ENCODE peak calls at places on chromosomes 5 and 9, in five cellular contexts. S is sigmoid colon, P is right lobe of liver, R is left ventricle myocardium inferior, N is fibroblast of villous mesenchyme. C is an unnamed sample.

GRCh38 chr9:98255064-98255577 is 328 bp downstream of the TBC1D2 start:
- DNase-seq in P (no peak), N (peak; percentile 62), R (no peak), S (peak; percentile 67), C (peak; percentile 62)

GRCh38 chr9:114489928-114490327 is 15.3 kb downstream of the WHRN start:
- DNase-seq in N (no peak), R (no peak), S (no peak), P (no peak), C (no peak)

GRCh38 chr9:116002624-116003023 is 151.0 kb upstream of the PAPPA start:
- DNase-seq in P (peak; percentile 43), R (no peak), N (peak; percentile 57), S (no peak), C (no peak)

GRCh38 chr5:170625221-170626165 is 121.7 kb downstream of the KCNIP1 start:
- DNase-seq in N (no peak), S (peak; percentile 34), P (no peak), R (no peak), C (no peak)

GRCh38 chr9:97633859-97634485 is 351 bp downstream of the NCBP1 start:
- DNase-seq in S (no peak), P (no peak), N (peak; percentile 23), R (no peak), C (no peak)

GRCh38 chr5:56552612-56553268 is 262.6 kb upstream of the MAP3K1 start:
- DNase-seq in S (no peak), N (no peak), R (no peak), P (no peak), C (no peak)

GRCh38 chr5:164302533-164303235 is 797.3 kb downstream of the MAT2B start:
- DNase-seq in P (no peak), N (no peak), R (no peak), S (no peak), C (no peak)

GRCh38 chr5:134143964-134144941 is 29.8 kb downstream of the TCF7 start:
- DNase-seq in R (no peak), S (peak; percentile 32), N (no peak), P (no peak), C (no peak)

GRCh38 chr5:59218424-59219045 is 635.7 kb downstream of the RAB3C start:
- DNase-seq in R (no peak), S (no peak), P (no peak), N (no peak), C (no peak)

GRCh38 chr5:169301386-169301930 is 519 bp upstream of the SLIT3 start:
- DNase-seq in P (no peak), R (no peak), S (no peak), N (no peak), C (no peak)
- H3K4me3 ChIP-seq in P (no peak overlapping the region), R (peak overlapping the region; percentile 68), S (peak overlapping the region; percentile 42), N (peak overlapping the region; percentile 23), C (no peak overlapping the region)

GRCh38 chr5:65867509-65868195 is 58.7 kb upstream of the ERBIN start:
- DNase-seq in N (peak; percentile 40), S (no peak), R (no peak), P (no peak), C (no peak)
- H3K4me3 ChIP-seq in N (no peak overlapping the region), S (no peak overlapping the region), R (peak overlapping the region; percentile 22), P (no peak overlapping the region), C (no peak overlapping the region)

GRCh38 chr9:6080154-6080716 is 64.8 kb upstream of the RANBP6 start:
- DNase-seq in P (peak; percentile 87), S (peak; percentile 93), N (peak; percentile 92), R (peak; percentile 81), C (peak; percentile 94)

GRCh38 chr9:6076856-6077255 is 61.4 kb upstream of the RANBP6 start:
- DNase-seq in N (no peak), S (no peak), P (no peak), R (no peak), C (no peak)

GRCh38 chr9:6078382-6079105 is 63.1 kb upstream of the RANBP6 start:
- DNase-seq in S (no peak), N (no peak), P (no peak), R (no peak), C (no peak)

GRCh38 chr9:6073731-6074130 is 58.3 kb upstream of the RANBP6 start:
- DNase-seq in N (no peak), R (no peak), S (no peak), P (no peak), C (no peak)

DNA sequence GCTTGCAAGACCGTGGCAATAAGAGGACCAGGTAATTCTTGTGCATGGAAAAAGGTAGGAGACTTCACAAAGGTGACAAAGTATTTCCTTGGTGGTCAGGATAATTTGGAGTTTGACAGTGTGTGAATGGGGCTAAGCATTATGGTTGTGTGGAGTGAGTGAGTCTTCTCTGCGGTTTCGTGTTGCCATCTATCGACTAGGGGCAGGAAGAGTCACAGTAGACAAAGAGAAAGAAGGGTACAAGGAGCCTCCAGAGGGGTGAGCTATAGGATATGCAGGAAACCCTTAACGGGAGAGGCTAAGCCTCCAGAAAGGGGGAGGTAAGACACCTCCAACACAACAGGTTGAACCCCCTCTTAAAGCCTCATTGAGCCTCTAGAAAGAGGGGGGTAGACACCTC is 64.0 kb upstream of the RANBP6 start:
- DNase-seq in P (no peak), S (no peak), R (no peak), N (no peak), C (no peak)
- H3K4me3 ChIP-seq in P (peak overlapping the region; percentile 54), S (no peak overlapping the region), R (peak overlapping the region; percentile 64), N (peak overlapping the region; percentile 56), C (peak overlapping the region; percentile 40)

GRCh38 chr9:110093417-110093816 is 114.5 kb downstream of the C9orf152 start:
- DNase-seq in R (no peak), S (no peak), N (no peak), P (no peak), C (no peak)

GRCh38 chr9:110092792-110093191 is 115.2 kb downstream of the C9orf152 start:
- DNase-seq in R (no peak), N (no peak), S (no peak), P (no peak), C (no peak)

GRCh38 chr9:110095776-110096175 is 112.2 kb downstream of the C9orf152 start:
- DNase-seq in R (no peak), S (no peak), N (peak; percentile 84), P (no peak), C (no peak)

GRCh38 chr9:110093871-110094270 is 114.1 kb downstream of the C9orf152 start:
- DNase-seq in P (no peak), N (no peak), R (no peak), S (no peak), C (no peak)

GRCh38 chr9:110095238-110095637 is 112.7 kb downstream of the C9orf152 start:
- DNase-seq in S (no peak), P (no peak), N (peak; percentile 89), R (no peak), C (no peak)
- H3K4me3 ChIP-seq in S (no peak overlapping the region), P (no peak overlapping the region), N (no peak overlapping the region), R (no peak overlapping the region), C (no peak overlapping the region)

GRCh38 chr9:124285903-124286291 is 28.1 kb downstream of the NEK6 start:
- DNase-seq in R (peak; percentile 60), P (peak; percentile 75), S (peak; percentile 95), N (peak; percentile 99), C (no peak)
- H3K4me3 ChIP-seq in R (no peak overlapping the region), P (peak overlapping the region; percentile 8), S (no peak overlapping the region), N (peak overlapping the region; percentile 5), C (no peak overlapping the region)

GRCh38 chr9:21803674-21804048 is 1.2 kb downstream of the MTAP start:
- DNase-seq in P (no peak), N (peak; percentile 57), S (no peak), R (no peak), C (no peak)

GRCh38 chr9:21802418-21803000 is at the start of gene MTAP:
- DNase-seq in N (peak; percentile 94), S (peak; percentile 97), R (peak; percentile 92), P (peak; percentile 97), C (peak; percentile 89)

GRCh38 chr9:21806644-21807043 is 4.2 kb downstream of the MTAP start:
- DNase-seq in N (no peak), R (peak; percentile 26), P (no peak), S (no peak), C (no peak)

GRCh38 chr9:21804336-21804735 is 1.9 kb downstream of the MTAP start:
- DNase-seq in P (no peak), R (no peak), N (no peak), S (no peak), C (no peak)

GRCh38 chr9:21804791-21805190 is 2.4 kb downstream of the MTAP start:
- DNase-seq in P (no peak), R (no peak), N (no peak), S (no peak), C (no peak)
- H3K4me3 ChIP-seq in P (no peak overlapping the region), R (no peak overlapping the region), N (no peak overlapping the region), S (no peak overlapping the region), C (no peak overlapping the region)

DNA sequence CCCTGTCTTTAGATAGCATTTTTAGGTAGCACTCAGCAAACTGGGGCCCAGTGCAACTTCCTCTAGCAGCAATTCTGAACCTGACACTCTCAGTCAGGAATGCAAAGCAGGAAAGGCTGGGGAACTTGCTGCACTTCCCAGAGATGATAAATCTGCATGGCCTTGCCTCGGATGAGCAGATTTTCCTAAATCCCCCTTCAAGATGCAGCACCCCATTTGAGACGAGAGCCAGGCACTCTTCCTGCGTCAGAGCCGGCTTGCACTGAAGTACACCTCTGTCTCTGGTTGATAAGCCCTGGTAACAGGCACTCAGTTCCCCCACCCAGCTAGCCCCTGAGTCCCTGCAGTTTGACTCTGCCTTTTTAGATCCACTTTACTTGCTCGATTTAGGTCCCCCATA is 296.7 kb upstream of the PANK3 start:
- DNase-seq in P (no peak), N (no peak), S (no peak), R (no peak), C (no peak)
- H3K4me3 ChIP-seq in P (no peak overlapping the region), N (no peak overlapping the region), S (no peak overlapping the region), R (no peak overlapping the region), C (no peak overlapping the region)

GRCh38 chr5:110752953-110753352 is 14.1 kb downstream of the SLC25A46 start:
- DNase-seq in P (no peak), N (no peak), S (no peak), R (no peak), C (no peak)
- H3K4me3 ChIP-seq in P (no peak overlapping the region), N (no peak overlapping the region), S (no peak overlapping the region), R (no peak overlapping the region), C (no peak overlapping the region)

GRCh38 chr5:42494414-42494813 is 71.2 kb downstream of the GHR start:
- DNase-seq in P (no peak), S (no peak), N (no peak), R (no peak), C (no peak)

GRCh38 chr5:42498000-42498399 is 74.8 kb downstream of the GHR start:
- DNase-seq in S (no peak), P (no peak), N (no peak), R (no peak), C (no peak)

GRCh38 chr5:42495908-42496307 is 72.7 kb downstream of the GHR start:
- DNase-seq in P (no peak), R (no peak), S (no peak), N (peak; percentile 2), C (no peak)

GRCh38 chr5:42499016-42499415 is 75.8 kb downstream of the GHR start:
- DNase-seq in N (no peak), S (no peak), R (no peak), P (peak; percentile 59), C (no peak)

GRCh38 chr5:42496397-42497156 is 73.3 kb downstream of the GHR start:
- DNase-seq in P (no peak), R (no peak), S (no peak), N (no peak), C (no peak)
- H3K4me3 ChIP-seq in P (no peak overlapping the region), R (no peak overlapping the region), S (no peak overlapping the region), N (no peak overlapping the region), C (no peak overlapping the region)

C was measured in pancreas.